ENCODE peak calls at places on chromosomes 13 and 19, in six cellular contexts. F, U, S, J, H and X are unnamed samples.
A peak's percentile ranks its signal among the peaks of the same experiment; 100 is the strongest.

GRCh38 chr13:77306458-77306857 is 20.4 kb downstream of the MYCBP2 start:
- DNase-seq in F (no peak), U (no peak), S (no peak), J (no peak), H (no peak), X (no peak)

GRCh38 chr19:50520822-50521465 is 7.2 kb upstream of the ASPDH start:
- DNase-seq in F (no peak), U (no peak), S (no peak), J (no peak), H (no peak), X (no peak)

GRCh38 chr19:4130635-4131438 is 6.9 kb upstream of the MAP2K2 start:
- DNase-seq in F (peak; percentile 88), U (peak; percentile 39), S (no peak), J (peak; percentile 65), H (peak; percentile 75), X (peak; percentile 77)

GRCh38 chr13:99341969-99342722 is 34.9 kb upstream of the GPR183 start:
- DNase-seq in F (no peak), U (no peak), S (no peak), J (no peak), H (no peak), X (no peak)

GRCh38 chr19:6062961-6063575 is 47.2 kb downstream of the RFX2 start:
- DNase-seq in F (no peak), U (peak; percentile 8), S (no peak), J (no peak), H (no peak), X (no peak)

GRCh38 chr13:26272621-26273020 is 18.7 kb downstream of the CDK8 start:
- DNase-seq in F (no peak), U (no peak), S (no peak), J (no peak), H (no peak), X (no peak)

GRCh38 chr13:64819081-64819480 is 2411.1 kb downstream of the PCDH9 start:
- DNase-seq in F (peak; percentile 58), U (no peak), S (no peak), J (peak; percentile 25), H (peak; percentile 28), X (peak; percentile 1)

GRCh38 chr19:11481777-11482383 is 1.0 kb upstream of the ELAVL3 start:
- DNase-seq in F (peak; percentile 90), U (peak; percentile 47), S (peak; percentile 46), J (peak; percentile 93), H (peak; percentile 86), X (peak; percentile 71)

GRCh38 chr13:73849292-73849691 is 284.9 kb downstream of the KLF12 start:
- DNase-seq in F (peak; percentile 80), U (peak; percentile 28), S (no peak), J (peak; percentile 60), H (peak; percentile 48), X (peak; percentile 57)

GRCh38 chr19:50719566-50719965 is at the start of gene SHANK1:
- DNase-seq in F (no peak), U (no peak), S (no peak), J (peak; percentile 55), H (no peak), X (no peak)

GRCh38 chr13:38804536-38804935 is 117.7 kb downstream of the FREM2 start:
- DNase-seq in F (no peak), U (no peak), S (no peak), J (peak; percentile 1), H (peak; percentile 53), X (peak; percentile 35)

DNA sequence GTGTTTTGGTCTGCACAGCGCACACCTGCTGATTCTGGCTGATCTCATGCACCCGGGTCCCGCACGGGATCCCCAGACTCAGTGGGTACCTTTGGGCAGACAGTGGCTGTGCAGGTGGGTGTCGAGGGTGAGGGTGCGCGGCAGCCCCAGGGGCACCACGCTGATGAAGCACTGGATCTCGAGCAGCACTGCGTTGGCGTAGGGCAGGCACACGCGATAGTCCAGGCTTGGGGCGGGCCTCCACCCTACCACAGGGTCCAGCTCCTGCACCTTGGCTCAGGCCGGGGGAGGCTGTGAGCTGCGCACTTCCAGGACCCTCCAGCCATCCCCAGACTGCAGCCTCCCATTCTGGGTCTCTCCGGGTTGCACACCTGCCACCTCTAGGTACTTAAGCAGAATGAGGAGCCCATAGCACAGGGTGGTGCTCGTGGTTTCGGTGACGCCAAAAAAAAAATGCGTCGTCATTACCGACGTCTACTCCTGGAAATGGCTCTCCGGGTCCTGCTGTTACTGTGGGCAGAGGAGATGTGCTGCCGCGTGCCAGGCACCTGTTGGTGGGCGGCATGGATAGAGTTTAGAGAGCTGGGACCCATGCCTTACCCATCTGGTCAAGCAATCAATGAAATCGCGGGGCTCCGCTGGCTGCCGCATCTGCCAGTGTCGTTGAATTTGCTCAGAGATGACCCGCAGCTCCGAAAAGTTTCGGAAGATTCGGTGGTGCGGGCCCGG is 10.5 kb downstream of the EGLN2 start:
- DNase-seq in F (no peak), U (no peak), S (no peak), J (no peak), H (no peak), X (no peak)
- H3K4me3 ChIP-seq in F (no peak overlapping the region), U (no peak overlapping the region), S (no peak overlapping the region), J (no peak overlapping the region), H (no peak overlapping the region), X (no peak overlapping the region)

DNA sequence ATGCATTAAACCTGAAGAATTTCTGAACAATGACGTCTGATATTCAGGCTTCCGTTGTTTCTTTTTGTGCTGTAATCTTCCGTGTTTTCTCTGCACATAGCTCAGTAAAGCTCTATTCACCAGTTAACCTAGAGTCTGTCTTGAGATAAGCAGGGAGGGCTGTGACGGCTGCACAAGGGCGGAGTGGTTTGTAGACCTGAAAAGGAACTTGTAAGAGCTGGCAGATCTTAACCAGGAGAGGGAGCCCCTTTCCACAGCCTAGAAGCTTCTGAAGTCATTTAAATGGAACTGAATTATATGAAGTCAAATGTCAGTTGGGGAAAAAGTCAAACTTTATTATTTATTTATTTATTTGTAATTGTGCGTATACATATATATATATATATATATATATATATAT is 27.5 kb downstream of the DPRX start:
- DNase-seq in F (peak; percentile 39), U (no peak), S (no peak), J (peak; percentile 1), H (peak; percentile 25), X (no peak)
- TF ChIP-seq CTCF in F (peak; percentile 43), U (no peak), S (no peak), J (no peak), H (peak; percentile 18), X (no peak)

DNA sequence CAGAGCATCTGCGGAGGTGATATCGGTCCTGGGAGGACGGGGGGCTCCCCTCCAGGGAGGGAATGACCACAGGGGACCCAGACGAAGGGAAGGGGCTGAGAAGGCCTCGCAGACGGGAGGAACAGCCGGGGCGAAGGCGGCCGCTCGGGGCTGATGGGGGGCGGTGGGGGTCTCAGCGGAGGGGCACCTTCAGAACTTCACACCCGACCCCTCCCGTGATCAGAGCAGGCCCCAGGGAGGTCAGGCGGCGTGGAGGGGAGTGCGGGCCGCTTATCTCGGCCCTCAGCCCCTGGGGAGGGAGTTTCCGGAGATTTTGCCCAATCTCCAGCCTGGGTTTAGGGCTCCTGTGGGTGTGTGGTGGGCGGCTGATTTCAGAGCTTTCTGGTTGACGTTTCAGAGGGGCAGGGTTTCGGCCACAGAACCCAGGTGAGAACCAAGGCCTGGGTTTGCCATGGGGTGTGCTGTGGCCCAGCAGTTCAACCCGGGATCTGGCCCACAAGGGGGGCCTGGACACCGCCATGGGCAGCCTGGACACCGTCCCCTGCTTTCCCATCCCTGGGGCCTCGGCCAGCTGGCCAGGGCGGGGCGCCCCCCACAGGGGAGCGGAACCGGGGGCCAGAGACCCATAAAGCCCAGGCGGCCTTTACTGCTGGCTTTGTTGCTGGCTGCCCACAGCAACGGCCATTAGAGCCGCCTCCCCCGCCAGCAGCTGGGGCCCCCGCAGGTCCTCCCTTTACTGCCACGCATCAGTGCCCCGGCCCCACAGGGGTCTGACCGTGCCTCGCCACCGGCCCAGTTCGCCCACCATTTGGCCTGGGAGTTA is 29.0 kb downstream of the ARID3A start:
- DNase-seq in F (peak; percentile 24), U (peak; percentile 51), S (no peak), J (peak; percentile 46), H (no peak), X (no peak)
- H3K4me3 ChIP-seq in F (no peak overlapping the region), U (no peak overlapping the region), S (no peak overlapping the region), J (no peak overlapping the region), H (no peak overlapping the region), X (no peak overlapping the region)

GRCh38 chr19:28560786-28561185 is 652.2 kb downstream of the UQCRFS1 start:
- DNase-seq in F (no peak), U (no peak), S (no peak), J (no peak), H (no peak), X (no peak)
- TF ChIP-seq CTCF in F (no peak), U (no peak), S (no peak), J (no peak), H (no peak), X (no peak)

DNA sequence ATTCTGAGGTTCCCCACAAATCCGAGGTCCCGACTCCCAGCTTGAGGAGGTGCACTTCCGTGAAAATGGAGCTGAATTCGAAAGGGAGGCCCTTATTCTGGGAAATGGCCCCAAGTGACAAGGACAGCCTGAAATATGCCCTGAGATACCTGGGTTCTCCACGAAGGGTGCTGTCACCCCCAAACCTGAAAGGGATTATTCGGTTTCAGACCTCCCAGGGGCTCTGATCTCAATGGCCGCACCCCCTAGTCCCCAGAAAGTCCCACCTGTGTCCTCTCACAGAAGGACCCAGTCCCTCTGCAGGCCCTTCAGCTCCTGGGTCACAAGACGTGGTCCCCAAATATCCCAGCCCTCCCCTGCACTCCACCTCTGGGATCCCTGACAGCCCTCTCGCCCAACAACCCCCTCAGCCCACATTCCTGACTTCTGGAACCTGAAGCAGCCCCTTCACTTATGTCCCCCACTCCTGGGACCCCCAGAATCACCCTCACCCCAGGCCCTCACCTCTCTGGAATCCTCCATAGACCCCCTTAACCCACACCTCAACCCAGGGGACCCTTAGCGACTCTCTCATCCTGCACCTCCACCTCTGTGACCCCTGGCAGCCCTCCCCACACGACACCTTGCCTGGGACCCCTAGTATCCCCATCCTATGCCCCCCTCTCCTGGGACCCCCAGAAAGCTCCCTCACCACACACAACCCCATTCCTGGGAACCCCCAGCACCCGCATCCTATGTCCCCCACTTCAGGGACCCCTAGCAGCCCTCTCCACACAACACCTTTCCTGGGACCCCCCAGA is 597 bp downstream of the SYNGR4 start:
- DNase-seq in F (no peak), U (peak; percentile 25), S (no peak), J (no peak), H (no peak), X (no peak)
- H3K4me3 ChIP-seq in F (peak overlapping the region; percentile 44), U (no peak overlapping the region), S (peak overlapping the region; percentile 27), J (no peak overlapping the region), H (peak overlapping the region; percentile 55), X (peak overlapping the region; percentile 31)

GRCh38 chr13:39810091-39810877 is 154.8 kb downstream of the COG6 start:
- DNase-seq in F (no peak), U (no peak), S (no peak), J (peak; percentile 19), H (peak; percentile 39), X (no peak)
- TF ChIP-seq CTCF in F (peak; percentile 19), U (no peak), S (no peak), J (no peak), H (peak; percentile 24), X (no peak)